ENCODE peak calls at places on chromosomes 6 and 20, in ten cellular contexts. U is GM23338, K is stomach, N is mucosa of descending colon, L is AG04449, X is GM12865, C is breast epithelium, A is fibroblast of pulmonary artery, W is fibroblast of villous mesenchyme, V is fibroblast of mammary gland. T is an unnamed sample.

GRCh38 chr6:17278289-17279061 is 2.7 kb upstream of the RBM24 start:
- DNase-seq in U (no peak), K (no peak), N (no peak), L (no peak), X (no peak), C (no peak), A (peak), W (peak), V (peak), T (peak)

GRCh38 chr6:106102967-106103727 is 17.0 kb downstream of the PRDM1 start:
- DNase-seq in U (no peak), K (no peak), N (no peak), L (no peak), X (no peak), C (no peak), A (no peak), W (no peak), V (no peak), T (no peak)

GRCh38 chr6:94065707-94066337 is 646.5 kb upstream of the EPHA7 start:
- DNase-seq in U (peak), K (no peak), N (no peak), L (no peak), X (no peak), C (no peak), A (no peak), W (no peak), V (no peak), T (no peak)

GRCh38 chr6:23591761-23592160 is 534.3 kb upstream of the NRSN1 start:
- DNase-seq in U (peak), K (no peak), N (no peak), L (no peak), X (no peak), C (no peak), A (no peak), W (no peak), V (no peak), T (no peak)

GRCh38 chr6:456887-457286 is 65.3 kb downstream of the IRF4 start:
- DNase-seq in U (no peak), K (no peak), N (no peak), L (no peak), X (no peak), C (no peak), A (no peak), W (no peak), V (no peak), T (no peak)

GRCh38 chr20:37200926-37201826 is 21.8 kb upstream of the MROH8 start:
- DNase-seq in U (no peak), K (no peak), N (no peak), L (no peak), X (no peak), C (no peak), A (no peak), W (peak), V (peak), T (no peak)

GRCh38 chr6:37987008-37987407 is 167.5 kb downstream of the ZFAND3 start:
- DNase-seq in U (no peak), K (no peak), N (no peak), L (no peak), X (no peak), C (no peak), A (peak), W (peak), V (peak), T (no peak)

GRCh38 chr20:2563116-2563515 is 26.7 kb downstream of the TMC2 start:
- DNase-seq in U (no peak), K (no peak), N (no peak), L (no peak), X (no peak), C (no peak), A (no peak), W (no peak), V (no peak), T (no peak)

GRCh38 chr20:49775229-49775693 is 37.4 kb upstream of the SLC9A8 start:
- DNase-seq in U (peak), K (peak), N (peak), L (no peak), X (no peak), C (no peak), A (peak), W (peak), V (peak), T (peak)

GRCh38 chr6:110250838-110251237 is 70.6 kb downstream of the CDC40 start:
- DNase-seq in U (peak), K (no peak), N (no peak), L (no peak), X (no peak), C (no peak), A (no peak), W (no peak), V (no peak), T (no peak)

GRCh38 chr20:24097051-24097450 is 108.5 kb upstream of the GGTLC1 start:
- DNase-seq in U (no peak), K (no peak), N (no peak), L (no peak), X (no peak), C (no peak), A (peak), W (no peak), V (no peak), T (no peak)

GRCh38 chr6:167660944-167661343 is 165.8 kb upstream of the AFDN start:
- DNase-seq in U (no peak), K (no peak), N (no peak), L (no peak), X (no peak), C (no peak), A (no peak), W (no peak), V (no peak), T (no peak)

GRCh38 chr6:137872071-137872470 is 5.0 kb downstream of the TNFAIP3 start:
- DNase-seq in U (no peak), K (no peak), N (no peak), L (no peak), X (no peak), C (no peak), A (no peak), W (no peak), V (peak), T (no peak)

GRCh38 chr6:3489032-3489757 is 32.3 kb upstream of the SLC22A23 start:
- DNase-seq in U (peak), K (no peak), N (no peak), L (no peak), X (no peak), C (no peak), A (peak), W (no peak), V (peak), T (no peak)

GRCh38 chr6:35224720-35225119 is 11.0 kb downstream of the SCUBE3 start:
- DNase-seq in U (no peak), K (no peak), N (no peak), L (no peak), X (no peak), C (no peak), A (no peak), W (no peak), V (no peak), T (no peak)

GRCh38 chr6:112231609-112232060 is 22.7 kb downstream of the LAMA4 start:
- DNase-seq in U (no peak), K (no peak), N (no peak), L (no peak), X (no peak), C (no peak), A (peak), W (peak), V (peak), T (no peak)

GRCh38 chr20:50837532-50838321 is 42.9 kb downstream of the BCAS4 start:
- DNase-seq in U (no peak), K (no peak), N (no peak), L (peak), X (peak), C (no peak), A (peak), W (peak), V (peak), T (peak)

GRCh38 chr6:101417899-101418298 is 24.4 kb downstream of the GRIK2 start:
- DNase-seq in U (no peak), K (no peak), N (no peak), L (no peak), X (no peak), C (no peak), A (no peak), W (no peak), V (no peak), T (no peak)

GRCh38 chr6:37788259-37788658 is 31.3 kb upstream of the ZFAND3 start:
- DNase-seq in U (no peak), K (no peak), N (no peak), L (no peak), X (no peak), C (no peak), A (no peak), W (no peak), V (no peak), T (no peak)

GRCh38 chr6:113047932-113048331 is 700.8 kb downstream of the RFPL4B start:
- DNase-seq in U (no peak), K (no peak), N (no peak), L (no peak), X (no peak), C (no peak), A (no peak), W (no peak), V (peak), T (no peak)

GRCh38 chr6:166201878-166202277 is 34.2 kb upstream of the TBXT start:
- DNase-seq in U (no peak), K (no peak), N (no peak), L (no peak), X (no peak), C (no peak), A (no peak), W (no peak), V (no peak), T (no peak)

GRCh38 chr6:138507977-138508675 is 8.8 kb upstream of the NHSL1 start:
- DNase-seq in U (no peak), K (peak), N (no peak), L (no peak), X (no peak), C (no peak), A (no peak), W (no peak), V (no peak), T (no peak)

GRCh38 chr6:138555294-138555988 is 56.1 kb upstream of the NHSL1 start:
- DNase-seq in U (peak), K (no peak), N (no peak), L (no peak), X (peak), C (no peak), A (no peak), W (peak), V (no peak), T (no peak)

DNA sequence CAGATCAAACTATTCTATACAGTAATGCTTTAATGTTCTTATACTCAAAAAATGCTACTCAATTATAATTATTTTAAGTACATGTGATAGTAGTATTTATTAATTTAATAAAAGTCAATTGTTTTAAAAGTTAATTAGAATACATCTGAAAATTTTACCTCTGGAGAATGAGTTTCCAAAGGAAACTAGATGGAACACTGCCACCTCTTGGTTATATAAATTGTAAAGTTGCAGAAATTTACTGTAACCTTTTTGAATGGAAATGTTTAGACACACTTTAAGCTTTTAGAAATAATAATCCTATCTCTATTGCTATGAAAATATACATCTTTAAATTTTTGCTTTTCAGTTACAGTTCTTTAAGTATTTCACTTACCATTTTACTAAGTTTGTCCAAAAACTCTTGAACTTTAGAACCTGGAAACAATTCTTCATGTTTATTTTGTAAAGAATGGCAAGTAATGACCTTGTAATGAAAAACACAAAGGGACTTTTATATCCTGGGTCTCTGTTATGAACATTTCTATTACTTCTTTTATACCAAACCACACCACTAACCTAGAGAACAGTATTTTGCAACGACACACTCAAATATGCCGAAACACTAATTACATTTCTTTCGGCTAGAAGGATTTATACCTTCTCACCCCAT is 10.9 kb upstream of the BMP5 start:
- DNase-seq in U (peak), K (no peak), N (no peak), L (no peak), X (peak), C (no peak), A (peak), W (peak), V (peak), T (no peak)
- TF ChIP-seq CTCF in U (peak), K (no peak), N (no peak), L (no peak), X (no peak), C (peak), A (peak), W (peak), V (peak), T (peak)

GRCh38 chr6:12228447-12229146 is 61.6 kb upstream of the EDN1 start:
- DNase-seq in U (peak), K (no peak), N (peak), L (no peak), X (no peak), C (no peak), A (no peak), W (no peak), V (no peak), T (no peak)
- H3K4me3 ChIP-seq in U (no peak), K (no peak), N (no peak), L (no peak), X (no peak), C (no peak), A (no peak), W (no peak), V (no peak), T (no peak)

DNA sequence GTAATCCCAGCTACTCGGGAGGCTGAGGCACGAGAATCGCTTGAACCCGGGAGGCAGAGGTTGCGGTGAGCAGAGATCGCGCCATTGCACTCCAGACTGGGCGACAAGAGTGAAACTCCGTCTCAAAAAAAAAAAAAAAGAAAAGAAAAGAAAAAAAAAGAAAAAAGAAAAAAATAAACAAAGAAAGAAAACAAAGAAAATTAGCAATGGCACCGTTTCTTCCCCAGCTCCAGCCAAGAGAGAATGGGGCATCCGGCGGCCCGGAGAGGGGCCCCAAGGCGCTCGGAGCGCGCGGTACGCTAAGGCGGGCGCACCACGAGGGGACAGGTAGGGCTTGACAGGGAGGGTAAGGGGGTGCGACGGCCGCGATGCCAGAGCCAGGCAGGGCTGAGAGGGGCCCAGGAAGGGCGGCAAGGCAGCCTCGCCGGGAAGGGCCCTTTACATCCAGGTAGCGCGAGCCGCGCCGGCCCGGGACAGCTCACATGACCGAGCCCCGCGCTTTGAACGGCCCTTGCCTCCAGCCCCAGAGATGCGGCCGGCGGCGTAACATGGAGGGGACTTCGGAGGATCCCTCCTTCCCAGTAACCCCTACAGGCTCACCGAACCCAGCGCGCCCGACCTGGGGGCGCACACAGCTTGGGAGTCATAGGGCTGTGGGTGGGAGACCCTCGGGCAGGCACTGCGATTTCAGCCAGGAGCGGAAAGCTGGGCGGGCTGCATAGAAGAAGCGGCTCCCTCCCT is 1.4 kb downstream of the BMP7 start:
- DNase-seq in U (peak), K (no peak), N (no peak), L (no peak), X (no peak), C (no peak), A (no peak), W (no peak), V (no peak), T (no peak)
- TF ChIP-seq CTCF in U (no peak), K (no peak), N (no peak), L (no peak), X (no peak), C (no peak), A (no peak), W (no peak), V (no peak), T (no peak)

GRCh38 chr6:62338477-62338876 is 52.5 kb upstream of the KHDRBS2 start:
- DNase-seq in U (no peak), K (no peak), N (no peak), L (no peak), X (no peak), C (no peak), A (no peak), W (no peak), V (no peak), T (no peak)
- H3K4me3 ChIP-seq in U (no peak), K (no peak), N (no peak), L (no peak), X (no peak), C (no peak), A (no peak), W (no peak), V (no peak), T (no peak)

GRCh38 chr6:41522780-41523548 is 23.2 kb upstream of the FOXP4 start:
- DNase-seq in U (no peak), K (no peak), N (no peak), L (no peak), X (no peak), C (no peak), A (no peak), W (no peak), V (no peak), T (no peak)
- TF ChIP-seq CTCF in U (no peak), K (no peak), N (no peak), L (no peak), X (no peak), C (no peak), A (no peak), W (no peak), V (no peak), T (no peak)